ENCODE peak calls at places on chromosomes 6 and 20, in ten cellular contexts. T is fibroblast of mammary gland, B is HFF-Myc, Y is EL, A is HS-5, L is COR-L47, P is nucleus accumbens, M is T-helper 1 cell, J is NCI-H510A, Q is left lung. X is an unnamed sample.

GRCh38 chr6:20061952-20062351 is 150.3 kb downstream of the MBOAT1 start:
- DNase-seq in M (no peak), A (no peak), T (no peak), B (no peak), Y (no peak), P (no peak), Q (no peak), J (no peak), L (no peak), X (no peak)

GRCh38 chr6:87714093-87714809 is 12.2 kb upstream of the AKIRIN2 start:
- DNase-seq in L (no peak), Y (peak), A (no peak), P (no peak), T (peak), B (no peak), J (no peak), Q (no peak), M (no peak), X (no peak)

GRCh38 chr20:6750438-6750837 is 17.0 kb upstream of the BMP2 start:
- DNase-seq in M (no peak), P (no peak), Q (no peak), T (no peak), L (no peak), B (no peak), J (no peak), A (no peak), Y (no peak), X (no peak)

GRCh38 chr20:60057866-60058807 is 99.9 kb downstream of the CDH26 start:
- DNase-seq in T (peak), P (no peak), Q (peak), Y (no peak), M (no peak), B (no peak), A (no peak), J (peak), L (no peak), X (no peak)

GRCh38 chr6:142886431-142887170 is 58.4 kb downstream of the HIVEP2 start:
- DNase-seq in B (no peak), J (no peak), Q (no peak), Y (peak), P (no peak), L (no peak), T (peak), M (no peak), A (no peak), X (peak)

GRCh38 chr6:44738652-44739141 is 351.2 kb downstream of the CDC5L start:
- DNase-seq in T (peak), Y (peak), B (no peak), A (peak), P (no peak), L (no peak), Q (no peak), M (no peak), J (no peak), X (no peak)

GRCh38 chr20:41226426-41226825 is 89.1 kb downstream of the PLCG1 start:
- DNase-seq in M (no peak), J (no peak), P (no peak), Y (no peak), T (no peak), A (no peak), B (no peak), L (no peak), Q (no peak), X (no peak)

GRCh38 chr20:54557836-54558590 is 82.6 kb downstream of the DOK5 start:
- DNase-seq in T (no peak), L (no peak), J (no peak), P (no peak), B (no peak), Q (no peak), M (no peak), A (peak), Y (no peak), X (no peak)

GRCh38 chr6:101851911-101852310 is 458.4 kb downstream of the GRIK2 start:
- DNase-seq in Y (no peak), M (no peak), L (no peak), T (peak), Q (no peak), A (no peak), J (no peak), B (no peak), P (no peak), X (no peak)

GRCh38 chr6:31203345-31203979 is 33.0 kb upstream of the POU5F1 start:
- DNase-seq in B (peak), A (no peak), Q (no peak), P (no peak), T (peak), Y (peak), J (peak), M (peak), L (peak), X (peak)

GRCh38 chr20:4366076-4366475 is 350.7 kb upstream of the RNF24 start:
- DNase-seq in Q (no peak), B (no peak), Y (peak), T (peak), L (no peak), J (no peak), A (no peak), M (no peak), P (no peak), X (no peak)

GRCh38 chr20:4544765-4545164 is 176.9 kb upstream of the PRND start:
- DNase-seq in Y (peak), Q (no peak), A (peak), T (peak), P (no peak), J (no peak), B (no peak), M (no peak), L (no peak), X (no peak)

GRCh38 chr6:162177733-162178132 is 549.8 kb downstream of the PRKN start:
- DNase-seq in J (peak), B (no peak), Q (no peak), T (peak), L (peak), P (no peak), M (no peak), A (no peak), Y (no peak), X (no peak)

GRCh38 chr6:87199787-87200186 is 44.4 kb downstream of the ZNF292 start:
- DNase-seq in J (no peak), T (no peak), P (no peak), Q (no peak), A (no peak), M (no peak), Y (no peak), L (no peak), B (no peak), X (no peak)

GRCh38 chr6:79506251-79506650 is 31.0 kb downstream of the LCA5 start:
- DNase-seq in M (no peak), T (peak), Y (no peak), L (no peak), Q (no peak), A (peak), P (no peak), J (no peak), B (no peak), X (no peak)

GRCh38 chr6:70289299-70289698 is 13.6 kb downstream of the COL9A1 start:
- DNase-seq in L (no peak), Y (no peak), J (no peak), T (no peak), P (no peak), M (no peak), B (no peak), A (no peak), Q (no peak), X (peak)

GRCh38 chr20:33411136-33411690 is 9.9 kb upstream of the CDK5RAP1 start:
- DNase-seq in J (no peak), A (no peak), M (no peak), L (no peak), P (peak), Y (no peak), B (no peak), Q (no peak), T (no peak), X (no peak)

GRCh38 chr6:71229466-71229865 is 59.1 kb upstream of the OGFRL1 start:
- DNase-seq in B (no peak), Q (no peak), L (no peak), M (no peak), Y (no peak), A (no peak), J (no peak), T (no peak), P (no peak), X (no peak)

GRCh38 chr20:44388466-44389023 is 33.0 kb downstream of the HNF4A start:
- DNase-seq in Q (peak), Y (peak), B (peak), M (peak), T (peak), P (no peak), L (peak), A (peak), J (peak), X (peak)

GRCh38 chr6:93139408-93140081 is 279.8 kb downstream of the EPHA7 start:
- DNase-seq in T (no peak), Q (no peak), M (no peak), B (no peak), P (no peak), L (no peak), J (no peak), Y (no peak), A (no peak), X (no peak)

GRCh38 chr6:165557674-165558073 is 105.4 kb downstream of the PDE10A start:
- DNase-seq in P (no peak), Y (no peak), L (no peak), T (no peak), A (no peak), B (no peak), M (no peak), Q (no peak), J (no peak), X (no peak)

GRCh38 chr6:43509142-43509983 is 783 bp downstream of the LRRC73 start:
- DNase-seq in M (no peak), T (no peak), J (no peak), P (no peak), B (no peak), A (no peak), L (no peak), Q (no peak), Y (no peak), X (no peak)

GRCh38 chr6:14046476-14047068 is 71.0 kb upstream of the CD83 start:
- DNase-seq in Q (no peak), A (no peak), B (no peak), L (peak), Y (peak), M (peak), J (no peak), P (no peak), T (peak), X (peak)

GRCh38 chr20:63495771-63496403 is 3.0 kb downstream of the EEF1A2 start:
- DNase-seq in A (no peak), L (peak), M (peak), J (no peak), P (no peak), Q (peak), T (peak), Y (peak), B (no peak), X (peak)

GRCh38 chr6:45699663-45700062 is 316.0 kb downstream of the CLIC5 start:
- DNase-seq in L (no peak), P (no peak), T (no peak), J (no peak), A (no peak), M (no peak), Q (no peak), B (no peak), Y (no peak), X (no peak)

GRCh38 chr6:131054392-131055250 is 8.4 kb downstream of the EPB41L2 start:
- DNase-seq in Q (no peak), M (no peak), L (no peak), T (no peak), A (no peak), Y (peak), B (no peak), P (no peak), J (no peak), X (no peak)

GRCh38 chr6:157645201-157645795 is 177.7 kb upstream of the SNX9 start:
- DNase-seq in A (no peak), L (no peak), J (no peak), P (no peak), M (no peak), Q (no peak), Y (no peak), T (no peak), B (no peak), X (no peak)

GRCh38 chr6:80454197-80454596 is 347.7 kb downstream of the BCKDHB start:
- DNase-seq in A (peak), Q (no peak), T (peak), P (no peak), M (no peak), J (no peak), B (peak), Y (peak), L (no peak), X (no peak)

GRCh38 chr6:104771258-104771832 is 88.4 kb downstream of the HACE1 start:
- DNase-seq in Y (peak), A (peak), Q (no peak), T (peak), P (no peak), B (no peak), J (no peak), L (no peak), M (no peak), X (peak)

GRCh38 chr6:16399198-16399597 is 160.8 kb downstream of the GMPR start:
- DNase-seq in A (no peak), P (no peak), Y (no peak), B (no peak), T (no peak), J (no peak), Q (no peak), L (no peak), M (no peak), X (no peak)

X was measured in NAMALWA.